ENCODE peak calls at places on chromosomes 6 and 20, in seven cellular contexts. M, Z, B, J, W, L and Q are unnamed samples.

GRCh38 chr6:9901376-9901775 is 513.5 kb downstream of the TFAP2A start:
- DNase-seq in M (no peak), Z (no peak), B (no peak), J (no peak), W (no peak), L (no peak), Q (no peak)

GRCh38 chr6:82006027-82006738 is 241.4 kb downstream of the IBTK start:
- DNase-seq in M (peak; percentile 76), Z (no peak), B (no peak), J (peak; percentile 49), W (no peak), L (peak; percentile 27), Q (no peak)

GRCh38 chr20:17606001-17606400 is 36.1 kb downstream of the DSTN start:
- DNase-seq in M (no peak), Z (no peak), B (no peak), J (no peak), W (no peak), L (no peak), Q (no peak)

GRCh38 chr20:32539817-32540675 is 45.1 kb downstream of the NOL4L start:
- DNase-seq in M (no peak), Z (no peak), B (no peak), J (no peak), W (peak; percentile 46), L (no peak), Q (no peak)

GRCh38 chr20:18645196-18645745 is 57.4 kb downstream of the DTD1 start:
- DNase-seq in M (no peak), Z (no peak), B (no peak), J (peak; percentile 48), W (no peak), L (no peak), Q (no peak)

GRCh38 chr6:162849269-162849668 is 121.5 kb downstream of the PACRG start:
- DNase-seq in M (no peak), Z (no peak), B (no peak), J (no peak), W (no peak), L (no peak), Q (no peak)

GRCh38 chr6:36633915-36634314 is 39.8 kb downstream of the SRSF3 start:
- DNase-seq in M (peak; percentile 92), Z (no peak), B (peak; percentile 72), J (peak; percentile 53), W (peak; percentile 83), L (peak; percentile 84), Q (no peak)

GRCh38 chr6:20877008-20877937 is 343.0 kb downstream of the CDKAL1 start:
- DNase-seq in M (peak; percentile 96), Z (peak; percentile 36), B (peak; percentile 64), J (peak; percentile 89), W (no peak), L (no peak), Q (peak; percentile 80)

GRCh38 chr6:168385380-168385779 is 55.6 kb upstream of the SMOC2 start:
- DNase-seq in M (no peak), Z (no peak), B (no peak), J (no peak), W (no peak), L (no peak), Q (no peak)

GRCh38 chr6:52904562-52905279 is 4.8 kb downstream of the GSTA3 start:
- DNase-seq in M (peak; percentile 28), Z (no peak), B (no peak), J (no peak), W (no peak), L (no peak), Q (no peak)

GRCh38 chr6:30798501-30798900 is 54.2 kb upstream of the IER3 start:
- DNase-seq in M (peak; percentile 63), Z (no peak), B (no peak), J (no peak), W (no peak), L (no peak), Q (no peak)

DNA sequence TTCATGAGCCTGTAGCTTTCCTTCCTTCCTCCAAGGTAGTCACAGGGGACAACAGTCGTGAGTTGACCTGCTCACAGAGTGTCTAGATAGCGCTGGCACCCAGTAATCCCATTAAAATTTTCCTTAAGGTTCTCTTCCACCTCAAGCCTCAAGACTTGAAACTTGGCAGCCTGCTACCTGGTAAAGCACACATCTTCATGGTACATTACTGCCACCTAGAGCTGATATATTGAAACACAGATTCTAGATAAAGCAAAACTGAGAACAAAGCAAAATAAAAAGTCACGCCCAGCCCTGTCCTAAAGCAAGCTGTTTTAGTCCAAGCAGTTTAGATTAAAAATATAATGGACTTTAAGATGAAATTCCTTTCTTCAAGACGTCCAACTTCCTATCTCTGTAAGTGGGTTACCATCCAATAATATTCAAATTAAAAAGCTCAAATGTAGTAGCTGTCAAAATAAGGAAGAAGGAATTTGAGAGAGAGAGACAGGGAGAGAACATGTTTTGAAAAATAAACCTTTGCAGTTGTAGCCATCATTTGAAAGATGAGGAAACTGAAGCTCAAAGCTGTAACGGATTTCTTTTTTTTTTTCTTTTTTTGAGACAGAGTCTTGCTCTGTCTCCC is 50.7 kb upstream of the CD83 start:
- DNase-seq in M (peak; percentile 87), Z (no peak), B (no peak), J (peak; percentile 78), W (no peak), L (no peak), Q (peak; percentile 71)
- TF ChIP-seq CTCF in M (peak; percentile 69), Z (peak; percentile 70), B (peak; percentile 70), J (peak; percentile 73), W (peak; percentile 10), L (peak; percentile 78), Q (peak; percentile 62)

DNA sequence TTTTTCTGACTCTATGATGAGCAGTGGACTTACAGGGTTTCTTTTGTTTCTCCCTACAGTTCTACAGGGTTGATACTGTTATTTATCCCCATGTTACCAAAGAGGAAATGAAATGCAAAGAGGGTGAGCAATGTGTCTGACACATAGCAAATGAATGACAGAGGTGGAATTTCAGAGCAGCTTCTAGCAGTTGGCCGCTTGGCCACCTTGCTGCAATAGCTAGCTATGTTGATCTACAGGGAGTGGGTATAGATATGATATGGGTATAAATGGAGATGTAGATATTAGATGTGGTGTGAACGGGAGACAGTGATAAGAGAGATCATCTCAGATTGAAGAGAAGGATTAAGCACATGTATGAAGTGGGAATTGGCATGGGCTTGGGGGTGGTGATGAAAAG is 10.9 kb upstream of the SLC22A3 start:
- DNase-seq in M (peak; percentile 44), Z (no peak), B (no peak), J (peak; percentile 28), W (no peak), L (no peak), Q (no peak)
- TF ChIP-seq CTCF in M (no peak), Z (no peak), B (no peak), J (no peak), W (no peak), L (no peak), Q (no peak)

DNA sequence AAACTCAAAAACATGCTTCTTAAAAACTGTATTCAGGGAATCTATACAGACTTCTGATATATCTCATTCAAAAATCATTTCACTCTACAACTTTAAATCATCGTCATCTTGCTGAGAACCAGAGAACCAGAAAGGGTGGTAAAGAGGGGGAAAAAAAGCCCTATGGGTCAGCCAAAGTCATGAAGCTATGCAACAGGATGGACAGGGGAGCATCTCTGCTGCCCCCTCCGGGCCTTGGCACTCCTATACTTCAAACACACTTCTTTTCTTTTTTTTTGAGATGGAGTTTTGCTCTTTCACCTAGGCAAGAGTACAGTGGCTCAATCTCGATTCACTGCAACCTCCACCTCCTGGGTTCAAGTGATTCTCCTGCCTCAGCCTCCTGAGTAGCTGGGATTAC is 73.5 kb upstream of the NFATC2 start:
- DNase-seq in M (no peak), Z (no peak), B (no peak), J (no peak), W (no peak), L (no peak), Q (no peak)
- TF ChIP-seq CTCF in M (peak; percentile 28), Z (no peak), B (no peak), J (no peak), W (no peak), L (no peak), Q (no peak)

DNA sequence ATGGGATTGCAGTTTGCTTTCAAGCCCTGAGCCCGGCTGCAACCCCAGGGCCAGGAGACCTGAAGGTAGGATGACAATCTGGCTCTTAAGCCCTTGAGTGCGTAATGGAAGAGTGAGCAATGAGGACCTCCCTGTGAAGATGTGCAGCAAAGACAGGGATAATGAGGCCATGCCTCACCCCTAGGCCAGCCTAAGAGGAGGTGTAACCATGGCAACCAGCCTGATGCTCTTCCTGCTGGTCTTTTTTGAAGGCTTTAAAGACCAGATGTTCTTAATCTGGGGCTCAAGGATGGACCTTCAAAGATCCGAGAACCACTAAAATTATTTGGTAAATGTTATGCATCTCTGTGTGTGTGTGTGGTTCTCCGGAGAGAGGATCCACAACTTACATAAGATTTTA is 8.2 kb downstream of the ARHGAP40 start:
- DNase-seq in M (no peak), Z (no peak), B (no peak), J (no peak), W (no peak), L (no peak), Q (no peak)
- TF ChIP-seq CTCF in M (no peak), Z (no peak), B (no peak), J (no peak), W (no peak), L (no peak), Q (no peak)

GRCh38 chr6:120805267-120805666 is 529.0 kb downstream of the TBC1D32 start:
- DNase-seq in M (no peak), Z (no peak), B (no peak), J (no peak), W (no peak), L (no peak), Q (no peak)
- TF ChIP-seq CTCF in M (no peak), Z (no peak), B (no peak), J (no peak), W (no peak), L (no peak), Q (no peak)